ENCODE peak calls at places on chromosomes 7 and 10, in six cellular contexts. One of them, this sample, is unnamed.

GRCh38 chr10:3465406-3465891 is 292.9 kb upstream of the PITRM1 start:
- DNase-seq in heart right ventricle: no peak
- DNase-seq in hepatocyte: peak; percentile 59
- DNase-seq in foreskin fibroblast: no peak
- DNase-seq in cardiac fibroblast: peak; percentile 30
- DNase-seq in Peyer's patch: no peak
- DNase-seq in this sample: no peak

GRCh38 chr10:46537309-46537708 is 19.1 kb downstream of the GPRIN2 start:
- DNase-seq in foreskin fibroblast: no peak
- DNase-seq in hepatocyte: no peak
- DNase-seq in Peyer's patch: peak; percentile 31
- DNase-seq in cardiac fibroblast: no peak
- DNase-seq in heart right ventricle: no peak
- DNase-seq in this sample: no peak

GRCh38 chr7:80087051-80087767 is 47.4 kb upstream of the GNAI1 start:
- DNase-seq in cardiac fibroblast: peak; percentile 88
- DNase-seq in heart right ventricle: no peak
- DNase-seq in hepatocyte: no peak
- DNase-seq in foreskin fibroblast: peak; percentile 25
- DNase-seq in Peyer's patch: no peak
- DNase-seq in this sample: peak; percentile 84

GRCh38 chr10:88374392-88375145 is 208.5 kb downstream of the RNLS start:
- DNase-seq in Peyer's patch: no peak
- DNase-seq in heart right ventricle: no peak
- DNase-seq in foreskin fibroblast: no peak
- DNase-seq in cardiac fibroblast: no peak
- DNase-seq in hepatocyte: no peak
- DNase-seq in this sample: no peak

GRCh38 chr10:133261726-133262325 is 14.8 kb downstream of the ADAM8 start:
- DNase-seq in Peyer's patch: peak; percentile 91
- DNase-seq in foreskin fibroblast: peak; percentile 54
- DNase-seq in hepatocyte: peak; percentile 88
- DNase-seq in heart right ventricle: peak; percentile 93
- DNase-seq in cardiac fibroblast: peak; percentile 73
- DNase-seq in this sample: no peak

GRCh38 chr10:132229834-132230556 is 43.2 kb downstream of the DPYSL4 start:
- DNase-seq in cardiac fibroblast: no peak
- DNase-seq in heart right ventricle: peak; percentile 43
- DNase-seq in hepatocyte: no peak
- DNase-seq in foreskin fibroblast: no peak
- DNase-seq in Peyer's patch: no peak
- DNase-seq in this sample: no peak

GRCh38 chr10:116892873-116893685 is 43.8 kb downstream of the ENO4 start:
- DNase-seq in hepatocyte: peak; percentile 47
- DNase-seq in cardiac fibroblast: no peak
- DNase-seq in foreskin fibroblast: no peak
- DNase-seq in heart right ventricle: no peak
- DNase-seq in Peyer's patch: no peak
- DNase-seq in this sample: no peak

GRCh38 chr10:83656924-83657323 is 482.4 kb upstream of the GHITM start:
- DNase-seq in Peyer's patch: no peak
- DNase-seq in hepatocyte: no peak
- DNase-seq in cardiac fibroblast: no peak
- DNase-seq in foreskin fibroblast: no peak
- DNase-seq in heart right ventricle: no peak
- DNase-seq in this sample: no peak

GRCh38 chr10:61943699-61944444 is 42.4 kb downstream of the ARID5B start:
- DNase-seq in foreskin fibroblast: no peak
- DNase-seq in cardiac fibroblast: peak; percentile 90
- DNase-seq in hepatocyte: no peak
- DNase-seq in Peyer's patch: no peak
- DNase-seq in heart right ventricle: no peak
- DNase-seq in this sample: peak; percentile 47

GRCh38 chr7:34282271-34282670 is 375.7 kb upstream of the NPSR1 start:
- DNase-seq in hepatocyte: no peak
- DNase-seq in cardiac fibroblast: no peak
- DNase-seq in Peyer's patch: no peak
- DNase-seq in foreskin fibroblast: no peak
- DNase-seq in heart right ventricle: no peak
- DNase-seq in this sample: no peak

GRCh38 chr7:92874567-92874966 is 38.2 kb upstream of the CDK6 start:
- DNase-seq in foreskin fibroblast: peak; percentile 21
- DNase-seq in hepatocyte: no peak
- DNase-seq in Peyer's patch: no peak
- DNase-seq in cardiac fibroblast: peak; percentile 46
- DNase-seq in heart right ventricle: no peak
- DNase-seq in this sample: no peak

GRCh38 chr7:157404002-157404401 is 67.2 kb downstream of the DNAJB6 start:
- DNase-seq in hepatocyte: no peak
- DNase-seq in cardiac fibroblast: no peak
- DNase-seq in Peyer's patch: no peak
- DNase-seq in foreskin fibroblast: no peak
- DNase-seq in heart right ventricle: no peak
- DNase-seq in this sample: no peak

GRCh38 chr10:69549959-69550358 is 23.3 kb downstream of the NEUROG3 start:
- DNase-seq in heart right ventricle: no peak
- DNase-seq in cardiac fibroblast: no peak
- DNase-seq in hepatocyte: no peak
- DNase-seq in foreskin fibroblast: no peak
- DNase-seq in Peyer's patch: no peak
- DNase-seq in this sample: no peak

GRCh38 chr10:28922861-28923260 is 245.5 kb downstream of the BAMBI start:
- DNase-seq in Peyer's patch: no peak
- DNase-seq in hepatocyte: no peak
- DNase-seq in heart right ventricle: no peak
- DNase-seq in foreskin fibroblast: no peak
- DNase-seq in cardiac fibroblast: no peak
- DNase-seq in this sample: no peak

GRCh38 chr7:128247640-128248194 is 6.6 kb downstream of the LEP start:
- DNase-seq in cardiac fibroblast: peak; percentile 26
- DNase-seq in heart right ventricle: no peak
- DNase-seq in hepatocyte: no peak
- DNase-seq in Peyer's patch: no peak
- DNase-seq in foreskin fibroblast: peak; percentile 18
- DNase-seq in this sample: no peak

GRCh38 chr7:139582671-139583155 is 59.2 kb downstream of the CLEC2L start:
- DNase-seq in foreskin fibroblast: no peak
- DNase-seq in heart right ventricle: no peak
- DNase-seq in hepatocyte: no peak
- DNase-seq in Peyer's patch: no peak
- DNase-seq in cardiac fibroblast: no peak
- DNase-seq in this sample: no peak

GRCh38 chr7:140416560-140416959 is 12.7 kb downstream of the RAB19 start:
- DNase-seq in cardiac fibroblast: no peak
- DNase-seq in Peyer's patch: peak; percentile 55
- DNase-seq in hepatocyte: no peak
- DNase-seq in heart right ventricle: no peak
- DNase-seq in foreskin fibroblast: no peak
- DNase-seq in this sample: no peak

GRCh38 chr10:132363921-132364593 is 32.1 kb downstream of the LRRC27 start:
- DNase-seq in hepatocyte: peak; percentile 90
- DNase-seq in foreskin fibroblast: no peak
- DNase-seq in heart right ventricle: no peak
- DNase-seq in Peyer's patch: peak; percentile 48
- DNase-seq in cardiac fibroblast: peak; percentile 42
- DNase-seq in this sample: peak; percentile 5

GRCh38 chr7:107394831-107395230 is 75.0 kb upstream of the GPR22 start:
- DNase-seq in hepatocyte: no peak
- DNase-seq in cardiac fibroblast: peak; percentile 49
- DNase-seq in foreskin fibroblast: peak; percentile 14
- DNase-seq in heart right ventricle: no peak
- DNase-seq in Peyer's patch: no peak
- DNase-seq in this sample: no peak

GRCh38 chr10:91596821-91597396 is 36.0 kb downstream of the PPP1R3C start:
- DNase-seq in hepatocyte: no peak
- DNase-seq in foreskin fibroblast: peak; percentile 79
- DNase-seq in cardiac fibroblast: peak; percentile 91
- DNase-seq in heart right ventricle: no peak
- DNase-seq in Peyer's patch: no peak
- DNase-seq in this sample: no peak

GRCh38 chr7:106120500-106120899 is 8.4 kb upstream of the SYPL1 start:
- DNase-seq in hepatocyte: no peak
- DNase-seq in foreskin fibroblast: no peak
- DNase-seq in heart right ventricle: no peak
- DNase-seq in Peyer's patch: no peak
- DNase-seq in cardiac fibroblast: no peak
- DNase-seq in this sample: no peak

GRCh38 chr10:119049361-119049760 is 19.8 kb downstream of the NANOS1 start:
- DNase-seq in foreskin fibroblast: no peak
- DNase-seq in Peyer's patch: no peak
- DNase-seq in hepatocyte: no peak
- DNase-seq in heart right ventricle: no peak
- DNase-seq in cardiac fibroblast: no peak
- DNase-seq in this sample: no peak

GRCh38 chr7:65475734-65476319 is 102.2 kb downstream of the ZNF92 start:
- DNase-seq in Peyer's patch: no peak
- DNase-seq in foreskin fibroblast: no peak
- DNase-seq in heart right ventricle: no peak
- DNase-seq in cardiac fibroblast: no peak
- DNase-seq in hepatocyte: no peak
- DNase-seq in this sample: no peak

GRCh38 chr10:1778570-1778969 is 41.2 kb upstream of the ADARB2 start:
- DNase-seq in hepatocyte: no peak
- DNase-seq in heart right ventricle: no peak
- DNase-seq in foreskin fibroblast: no peak
- DNase-seq in Peyer's patch: no peak
- DNase-seq in cardiac fibroblast: no peak
- DNase-seq in this sample: no peak

GRCh38 chr7:154973381-154973780 is 29.5 kb downstream of the PAXIP1 start:
- DNase-seq in hepatocyte: no peak
- DNase-seq in Peyer's patch: no peak
- DNase-seq in heart right ventricle: no peak
- DNase-seq in cardiac fibroblast: no peak
- DNase-seq in foreskin fibroblast: no peak
- DNase-seq in this sample: no peak

GRCh38 chr10:89466599-89467035 is 52.2 kb downstream of the IFIT5 start:
- DNase-seq in heart right ventricle: peak; percentile 14
- DNase-seq in foreskin fibroblast: peak; percentile 40
- DNase-seq in hepatocyte: peak; percentile 65
- DNase-seq in Peyer's patch: no peak
- DNase-seq in cardiac fibroblast: peak; percentile 69
- DNase-seq in this sample: no peak

GRCh38 chr10:104254493-104255243 is at the start of gene GSTO1:
- DNase-seq in cardiac fibroblast: peak; percentile 83
- DNase-seq in foreskin fibroblast: peak; percentile 83
- DNase-seq in Peyer's patch: peak; percentile 81
- DNase-seq in hepatocyte: peak; percentile 72
- DNase-seq in heart right ventricle: peak; percentile 86
- DNase-seq in this sample: no peak

GRCh38 chr7:151736403-151736909 is 140.5 kb downstream of the PRKAG2 start:
- DNase-seq in cardiac fibroblast: peak; percentile 96
- DNase-seq in Peyer's patch: no peak
- DNase-seq in heart right ventricle: peak; percentile 58
- DNase-seq in hepatocyte: peak; percentile 82
- DNase-seq in foreskin fibroblast: peak; percentile 97
- DNase-seq in this sample: peak; percentile 92

GRCh38 chr7:119783799-119784198 is 489.2 kb upstream of the KCND2 start:
- DNase-seq in Peyer's patch: no peak
- DNase-seq in foreskin fibroblast: no peak
- DNase-seq in cardiac fibroblast: peak; percentile 54
- DNase-seq in heart right ventricle: peak; percentile 5
- DNase-seq in hepatocyte: peak; percentile 20
- DNase-seq in this sample: no peak

GRCh38 chr7:125878235-125878928 is 948.8 kb upstream of the POT1 start:
- DNase-seq in hepatocyte: no peak
- DNase-seq in heart right ventricle: no peak
- DNase-seq in foreskin fibroblast: no peak
- DNase-seq in Peyer's patch: no peak
- DNase-seq in cardiac fibroblast: no peak
- DNase-seq in this sample: no peak
- TF ChIP-seq CTCF in hepatocyte: no peak
- TF ChIP-seq CTCF in heart right ventricle: no peak
- TF ChIP-seq CTCF in foreskin fibroblast: no peak
- TF ChIP-seq CTCF in Peyer's patch: no peak
- TF ChIP-seq CTCF in cardiac fibroblast: no peak
- TF ChIP-seq CTCF in this sample: no peak

DNA sequence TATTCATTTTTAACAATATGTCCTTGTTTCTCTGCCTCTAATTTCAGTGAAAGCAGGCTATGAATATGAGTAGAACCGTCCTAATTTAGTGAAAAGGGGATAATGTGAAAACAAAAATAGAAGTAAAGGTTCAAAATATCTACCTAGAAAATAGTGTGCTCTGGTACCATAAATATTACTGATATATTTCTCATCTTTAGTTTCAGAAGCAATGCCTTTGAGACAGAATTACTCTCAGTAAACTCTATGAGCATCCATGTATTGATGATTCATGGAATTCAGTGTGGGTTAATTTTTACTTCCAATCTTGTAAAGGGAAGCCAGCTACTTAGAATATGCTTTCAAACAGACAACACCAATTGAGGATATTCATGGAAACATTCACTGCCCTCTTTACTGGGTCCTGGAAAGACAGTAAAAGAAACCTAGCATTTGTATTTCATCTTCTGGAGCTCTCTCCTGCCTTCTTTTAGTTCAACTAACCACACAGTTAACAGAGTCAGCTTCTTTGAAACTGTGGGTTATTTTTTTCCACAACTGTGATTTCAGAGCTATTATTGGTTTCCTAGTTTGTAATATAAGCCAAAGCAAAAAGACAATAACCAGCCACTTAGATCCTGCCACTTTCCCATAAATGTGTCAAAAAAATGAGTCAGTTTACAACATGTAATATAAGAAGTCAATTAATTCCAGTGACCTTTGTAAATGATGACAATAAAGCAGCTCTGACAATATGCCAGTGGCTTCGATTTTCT is 1.7 kb downstream of the LRRN3 start:
- DNase-seq in cardiac fibroblast: no peak
- DNase-seq in heart right ventricle: no peak
- DNase-seq in foreskin fibroblast: no peak
- DNase-seq in hepatocyte: peak; percentile 5
- DNase-seq in Peyer's patch: no peak
- DNase-seq in this sample: no peak
- H3K4me3 ChIP-seq in cardiac fibroblast: no peak overlapping the region
- H3K4me3 ChIP-seq in heart right ventricle: peak overlapping the region; percentile 55
- H3K4me3 ChIP-seq in foreskin fibroblast: no peak overlapping the region
- H3K4me3 ChIP-seq in hepatocyte: peak overlapping the region; percentile 4
- H3K4me3 ChIP-seq in Peyer's patch: no peak overlapping the region
- H3K4me3 ChIP-seq in this sample: peak overlapping the region; percentile 46

DNA sequence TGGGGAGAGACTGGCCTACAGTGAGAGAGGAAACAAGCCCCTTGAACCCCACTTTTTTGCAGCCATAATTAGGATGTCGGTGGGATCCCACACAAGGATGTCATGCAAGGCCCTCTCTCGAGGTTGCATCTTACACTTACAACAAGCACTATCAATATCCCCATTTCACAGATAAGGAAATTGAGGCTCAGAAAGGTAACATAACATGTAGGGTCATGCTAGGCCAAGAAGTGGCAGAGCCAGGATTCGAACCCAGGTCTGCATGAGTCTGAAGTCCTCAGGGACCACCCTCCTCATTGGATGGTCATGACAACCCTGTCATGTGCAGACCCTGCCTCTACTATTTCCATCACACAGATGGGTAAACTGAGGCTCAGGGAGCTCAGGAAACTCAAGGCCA is 123.5 kb downstream of the C10orf105 start:
- DNase-seq in heart right ventricle: no peak
- DNase-seq in Peyer's patch: no peak
- DNase-seq in foreskin fibroblast: no peak
- DNase-seq in hepatocyte: no peak
- DNase-seq in cardiac fibroblast: no peak
- DNase-seq in this sample: no peak
- TF ChIP-seq CTCF in heart right ventricle: no peak
- TF ChIP-seq CTCF in Peyer's patch: no peak
- TF ChIP-seq CTCF in foreskin fibroblast: no peak
- TF ChIP-seq CTCF in hepatocyte: no peak
- TF ChIP-seq CTCF in cardiac fibroblast: no peak
- TF ChIP-seq CTCF in this sample: no peak

GRCh38 chr7:43463401-43463980 is 119.4 kb upstream of the STK17A start:
- DNase-seq in Peyer's patch: no peak
- DNase-seq in cardiac fibroblast: no peak
- DNase-seq in foreskin fibroblast: no peak
- DNase-seq in heart right ventricle: no peak
- DNase-seq in hepatocyte: no peak
- DNase-seq in this sample: no peak
- H3K4me3 ChIP-seq in Peyer's patch: no peak overlapping the region
- H3K4me3 ChIP-seq in cardiac fibroblast: no peak overlapping the region
- H3K4me3 ChIP-seq in foreskin fibroblast: no peak overlapping the region
- H3K4me3 ChIP-seq in heart right ventricle: no peak overlapping the region
- H3K4me3 ChIP-seq in hepatocyte: no peak overlapping the region
- H3K4me3 ChIP-seq in this sample: no peak overlapping the region